ENCODE peak calls at places on chromosome 21, in five cellular contexts. Q is Peyer's patch, S is spleen, P is heart left ventricle, G is tibial nerve. R is an unnamed sample.

GRCh38 chr21:21973806-21974205 is 975.6 kb downstream of the NCAM2 start:
- DNase-seq in Q (no peak), S (no peak), P (no peak), G (no peak), R (no peak)

GRCh38 chr21:26297856-26298255 is 127.3 kb upstream of the APP start:
- DNase-seq in Q (no peak), S (no peak), P (no peak), G (no peak), R (no peak)

GRCh38 chr21:42063206-42063577 is 7.9 kb upstream of the UMODL1 start:
- DNase-seq in Q (peak), S (peak), P (no peak), G (peak), R (no peak)

GRCh38 chr21:42463861-42464515 is 32.0 kb downstream of the RSPH1 start:
- DNase-seq in Q (peak), S (peak), P (no peak), G (no peak), R (no peak)

GRCh38 chr21:45979651-45980050 is 1.9 kb upstream of the COL6A1 start:
- DNase-seq in Q (no peak), S (no peak), P (no peak), G (no peak), R (no peak)

GRCh38 chr21:45952974-45953373 is 28.6 kb upstream of the COL6A1 start:
- DNase-seq in Q (no peak), S (no peak), P (peak), G (no peak), R (no peak)

GRCh38 chr21:41966341-41966833 is 12.6 kb upstream of the C2CD2 start:
- DNase-seq in Q (peak), S (peak), P (no peak), G (peak), R (no peak)

GRCh38 chr21:40672602-40673001 is 174.4 kb downstream of the DSCAM start:
- DNase-seq in Q (no peak), S (no peak), P (no peak), G (no peak), R (no peak)

GRCh38 chr21:46323227-46323709 is 402 bp downstream of the C21orf58 start:
- DNase-seq in Q (no peak), S (no peak), P (no peak), G (no peak), R (no peak)

GRCh38 chr21:41684381-41685245 is 82.2 kb downstream of the RIPK4 start:
- DNase-seq in Q (no peak), S (no peak), P (no peak), G (no peak), R (no peak)

GRCh38 chr21:46121286-46122221 is 23.6 kb downstream of the COL6A2 start:
- DNase-seq in Q (no peak), S (peak), P (peak), G (no peak), R (peak)

GRCh38 chr21:46127239-46128105 is 27.9 kb downstream of the FTCD start:
- DNase-seq in Q (no peak), S (peak), P (peak), G (no peak), R (peak)

GRCh38 chr21:26809745-26810144 is 35.5 kb downstream of the ADAMTS1 start:
- DNase-seq in Q (no peak), S (no peak), P (no peak), G (no peak), R (no peak)

GRCh38 chr21:46637952-46638746 is 2.7 kb downstream of the PRMT2 start:
- DNase-seq in Q (no peak), S (no peak), P (no peak), G (no peak), R (no peak)

GRCh38 chr21:42724226-42724920 is 71.0 kb downstream of the PDE9A start:
- DNase-seq in Q (no peak), S (no peak), P (peak), G (no peak), R (peak)

GRCh38 chr21:26167593-26167992 is 3.0 kb downstream of the APP start:
- DNase-seq in Q (no peak), S (no peak), P (no peak), G (no peak), R (no peak)

GRCh38 chr21:38806153-38806941 is 618 bp downstream of the ETS2 start:
- DNase-seq in Q (no peak), S (peak), P (peak), G (no peak), R (peak)
- TF ChIP-seq CTCF in Q (no peak), S (no peak), P (peak), G (no peak), R (no peak)

DNA sequence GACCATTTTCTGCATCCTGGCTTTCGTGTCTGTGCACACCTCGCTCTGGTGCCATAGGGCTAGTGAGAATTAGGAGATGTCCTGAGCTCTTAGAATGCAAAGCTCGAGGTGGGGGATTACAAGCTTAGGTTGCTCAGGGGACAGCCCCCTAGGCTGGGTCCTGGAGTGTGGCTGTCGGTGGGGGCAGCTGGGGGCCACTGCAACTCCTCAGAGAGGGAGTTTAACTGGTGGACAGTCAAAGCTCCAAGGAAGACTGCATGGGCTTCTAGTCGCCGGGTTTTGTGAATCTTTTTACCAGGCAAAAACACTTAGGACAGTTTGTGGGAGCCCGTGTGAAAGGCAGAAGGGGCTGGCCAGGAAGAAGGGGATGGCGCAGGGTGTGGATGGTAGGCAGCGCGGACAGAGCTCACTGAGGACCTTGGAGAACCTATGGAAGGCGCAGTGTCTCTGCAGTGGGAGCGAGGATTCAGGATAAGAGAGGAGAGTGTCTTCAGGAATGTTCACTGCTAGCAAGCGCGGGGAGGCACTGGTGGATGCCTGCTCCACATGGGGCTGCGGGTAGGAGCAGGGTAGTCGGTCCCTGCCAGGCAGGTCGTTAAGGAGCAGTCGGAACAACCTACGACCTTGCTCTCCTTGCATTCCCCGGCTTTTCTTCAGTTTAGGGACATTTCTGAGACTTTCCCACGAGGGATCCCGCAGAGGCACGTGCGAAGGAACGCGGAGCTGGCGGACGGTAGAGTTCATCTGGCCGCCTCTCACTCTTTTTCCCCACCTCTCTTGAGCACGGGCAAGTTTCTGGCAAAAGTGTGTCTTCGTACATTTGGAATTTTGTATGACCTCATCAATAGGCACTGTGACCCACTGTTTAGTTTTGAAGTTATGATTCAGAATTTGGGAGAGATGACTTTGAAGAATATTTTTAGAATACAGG is 12.9 kb upstream of the KCNE1 start:
- DNase-seq in Q (no peak), S (no peak), P (peak), G (no peak), R (no peak)
- H3K4me3 ChIP-seq in Q (no peak), S (no peak), P (peak), G (peak), R (no peak)

GRCh38 chr21:38802050-38803026 is 3.4 kb upstream of the ETS2 start:
- DNase-seq in Q (no peak), S (no peak), P (no peak), G (no peak), R (peak)
- TF ChIP-seq POLR2A in Q (peak), S (no peak), P (no peak), G (no peak), R (no peak)

GRCh38 chr21:28769683-28770082 is 223.0 kb downstream of the LTN1 start:
- DNase-seq in Q (no peak), S (no peak), P (no peak), G (no peak), R (no peak)

GRCh38 chr21:28768753-28769152 is 223.9 kb downstream of the LTN1 start:
- DNase-seq in Q (no peak), S (no peak), P (no peak), G (no peak), R (no peak)

GRCh38 chr21:28773036-28773435 is 219.6 kb downstream of the LTN1 start:
- DNase-seq in Q (no peak), S (no peak), P (no peak), G (no peak), R (no peak)

GRCh38 chr21:28771790-28772501 is 220.7 kb downstream of the LTN1 start:
- DNase-seq in Q (no peak), S (no peak), P (no peak), G (no peak), R (no peak)

DNA sequence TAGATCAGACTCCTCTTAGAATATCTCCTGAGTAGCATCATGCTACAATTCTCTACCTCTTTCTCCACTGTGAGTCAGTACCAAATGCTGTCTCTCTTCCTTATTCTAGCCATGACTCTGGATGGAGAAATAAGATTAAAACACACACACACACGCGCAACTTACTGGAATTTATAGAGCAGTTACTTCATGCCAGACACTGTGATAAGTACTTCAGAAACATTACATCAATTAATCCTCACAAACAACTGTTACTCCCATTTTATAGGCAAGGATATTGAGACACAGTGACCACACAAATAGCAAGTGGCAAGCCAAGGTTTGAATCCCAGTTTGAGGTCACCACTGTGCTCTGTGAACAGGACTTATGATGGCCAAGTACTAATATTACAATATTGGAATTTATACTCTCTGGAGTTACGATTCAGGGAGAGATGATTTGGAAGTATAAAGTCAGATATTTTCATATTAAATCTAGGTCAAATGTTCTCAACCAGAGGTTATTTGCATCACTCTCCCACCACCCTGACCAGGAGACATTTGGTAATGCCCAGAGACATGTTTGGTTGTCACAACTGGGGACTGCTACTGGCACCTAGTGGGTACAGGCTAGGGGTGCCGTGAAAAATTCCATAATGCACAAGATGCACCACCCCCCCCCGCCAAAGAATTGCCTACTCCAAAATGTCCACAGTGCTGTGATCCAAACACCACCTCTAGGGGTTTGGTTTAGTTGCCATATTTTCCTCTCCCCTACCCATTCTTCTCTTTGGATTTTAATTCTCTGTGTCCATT is 221.6 kb downstream of the LTN1 start:
- DNase-seq in Q (no peak), S (no peak), P (no peak), G (no peak), R (no peak)
- TF ChIP-seq CTCF in Q (no peak), S (no peak), P (no peak), G (no peak), R (no peak)

GRCh38 chr21:15686506-15686905 is 43.3 kb upstream of the USP25 start:
- DNase-seq in Q (no peak), S (no peak), P (no peak), G (no peak), R (no peak)

GRCh38 chr21:15682182-15682895 is 47.4 kb upstream of the USP25 start:
- DNase-seq in Q (no peak), S (no peak), P (no peak), G (no peak), R (no peak)

GRCh38 chr21:15687208-15687607 is 42.6 kb upstream of the USP25 start:
- DNase-seq in Q (no peak), S (no peak), P (no peak), G (no peak), R (no peak)

GRCh38 chr21:15679630-15680029 is 50.2 kb upstream of the USP25 start:
- DNase-seq in Q (no peak), S (no peak), P (no peak), G (no peak), R (no peak)

DNA sequence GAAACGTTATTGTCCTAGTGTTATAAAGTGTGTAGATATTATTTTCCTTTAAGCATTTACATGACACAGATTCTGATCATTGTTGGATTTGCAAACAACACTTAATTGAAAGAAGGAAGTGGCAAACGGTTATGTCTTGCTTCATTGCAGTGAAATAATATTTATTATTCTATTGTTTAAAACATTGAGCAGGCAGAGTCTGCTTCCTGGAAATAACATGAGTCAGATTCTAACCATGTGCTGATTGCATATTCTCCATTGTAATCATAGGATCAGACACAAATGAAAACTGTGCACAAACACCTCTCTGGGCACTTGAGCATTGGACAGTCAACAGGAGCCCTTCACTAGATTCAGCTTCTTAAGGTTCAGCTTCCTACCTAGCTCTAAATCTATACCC is 46.8 kb upstream of the USP25 start:
- DNase-seq in Q (no peak), S (no peak), P (no peak), G (no peak), R (no peak)
- H3K4me3 ChIP-seq in Q (no peak), S (no peak), P (no peak), G (no peak), R (no peak)

GRCh38 chr21:14492890-14493289 is 53.2 kb downstream of the SAMSN1 start:
- DNase-seq in Q (no peak), S (no peak), P (peak), G (no peak), R (no peak)
- TF ChIP-seq POLR2A in Q (no peak), S (no peak), P (no peak), G (no peak), R (no peak)

GRCh38 chr21:14306143-14306907 is 76.6 kb downstream of the HSPA13 start:
- DNase-seq in Q (no peak), S (no peak), P (no peak), G (no peak), R (no peak)
- TF ChIP-seq CTCF in Q (no peak), S (no peak), P (peak), G (no peak), R (no peak)

DNA sequence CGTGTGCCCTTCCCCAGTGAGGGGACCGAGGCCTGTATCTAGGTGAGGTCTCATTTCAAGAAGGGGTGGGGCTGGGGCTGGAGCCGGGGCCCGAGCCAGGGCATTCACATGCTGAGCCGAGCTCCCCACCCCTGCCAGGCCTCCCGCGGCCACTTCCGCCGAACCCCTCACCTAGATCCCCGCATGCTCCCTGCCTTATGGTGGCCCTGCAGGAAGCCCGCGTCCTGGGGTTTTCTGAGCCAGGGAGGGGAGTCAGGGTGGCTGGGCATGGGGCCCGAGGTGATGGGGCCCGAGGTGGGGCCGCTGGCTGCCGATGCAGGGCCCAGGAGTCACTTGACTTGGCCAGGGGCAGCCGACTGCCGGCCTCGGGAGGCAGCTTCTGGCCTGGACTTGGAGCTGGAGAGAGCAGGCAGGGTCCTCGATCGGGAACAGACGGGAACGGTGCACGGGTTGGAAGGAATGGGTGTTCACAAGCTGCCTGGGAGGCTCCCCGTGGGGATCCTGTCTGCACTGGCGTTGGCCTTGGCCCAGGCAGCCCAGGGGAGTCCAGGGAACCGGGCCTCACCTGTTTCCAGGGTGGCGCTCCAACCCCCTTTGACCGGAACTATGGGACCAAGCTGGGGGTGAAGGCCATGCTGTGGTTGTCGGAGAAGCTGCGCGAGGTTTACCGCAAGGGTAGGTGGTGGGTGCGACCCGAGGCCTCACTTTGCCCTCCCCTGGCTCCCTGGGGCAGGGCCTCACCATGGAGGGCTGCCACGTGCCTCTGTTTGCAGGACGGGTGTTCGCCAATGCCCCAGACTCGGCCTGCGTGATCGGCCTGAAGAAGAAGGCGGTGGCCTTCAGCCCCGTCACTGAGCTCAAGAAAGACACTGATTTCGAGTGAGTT is 13.6 kb downstream of the CFAP410 start:
- DNase-seq in Q (no peak), S (no peak), P (no peak), G (no peak), R (no peak)
- H3K4me3 ChIP-seq in Q (no peak), S (no peak), P (no peak), G (no peak), R (no peak)

GRCh38 chr21:37267269-37268185 is at the start of gene VPS26C:
- DNase-seq in Q (peak), S (peak), P (peak), G (peak), R (peak)
- TF ChIP-seq POLR2A in Q (peak), S (peak), P (peak), G (peak), R (peak)

GRCh38 chr21:31354122-31354521 is 10.1 kb upstream of the TIAM1 start:
- DNase-seq in Q (no peak), S (no peak), P (no peak), G (no peak), R (peak)

GRCh38 chr21:31351438-31351837 is 7.4 kb upstream of the TIAM1 start:
- DNase-seq in Q (no peak), S (no peak), P (no peak), G (no peak), R (no peak)

GRCh38 chr21:31352841-31353240 is 8.8 kb upstream of the TIAM1 start:
- DNase-seq in Q (no peak), S (no peak), P (no peak), G (no peak), R (no peak)

GRCh38 chr21:31349208-31349607 is 5.1 kb upstream of the TIAM1 start:
- DNase-seq in Q (no peak), S (no peak), P (no peak), G (no peak), R (no peak)

DNA sequence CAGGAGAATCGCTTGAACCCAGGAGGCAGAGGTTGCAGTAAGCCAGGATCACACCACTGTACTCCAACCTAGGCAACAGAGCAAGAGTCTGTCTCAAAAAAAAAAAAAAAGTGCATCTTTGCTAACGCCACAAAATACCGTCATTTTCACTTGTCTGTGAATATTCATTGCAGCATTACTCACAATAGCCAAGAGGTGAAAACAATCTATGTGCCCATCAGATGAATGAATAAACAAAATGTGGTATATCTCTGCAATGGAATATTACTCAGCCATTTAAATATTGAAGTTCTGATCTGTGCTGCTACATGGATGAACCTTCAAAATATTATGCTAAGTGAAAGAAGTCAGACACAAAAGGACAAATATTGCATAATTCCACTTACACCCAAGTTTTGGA is 7.9 kb upstream of the TIAM1 start:
- DNase-seq in Q (no peak), S (no peak), P (no peak), G (no peak), R (no peak)
- TF ChIP-seq CTCF in Q (no peak), S (no peak), P (no peak), G (no peak), R (no peak)

R was measured in lower leg skin.